ENCODE peak calls at places on chromosomes 7 and 10, in ten cellular contexts. T is transverse colon, L is body of pancreas, Q is neural progenitor cell, X is foreskin keratinocyte, C is stomach, I is A549, U is HepG2, Y is tibial artery, F is heart left ventricle. G is an unnamed sample. For H3K4me1, the result is how much of the 10 kb centered on the place peaks cover.

GRCh38 chr7:149859369-149859768 is 14.4 kb upstream of the ATP6V0E2 start:
- DNase-seq in L (no peak), F (no peak), Q (no peak), C (no peak), I (no peak), X (no peak), Y (no peak), T (no peak), U (no peak), G (no peak)

GRCh38 chr7:38824948-38825347 is 84.0 kb downstream of the VPS41 start:
- DNase-seq in F (no peak), Q (no peak), Y (no peak), I (no peak), T (no peak), L (no peak), U (no peak), X (no peak), C (no peak), G (no peak)

GRCh38 chr7:50868426-50869100 is 85.9 kb upstream of the GRB10 start:
- DNase-seq in F (no peak), Y (no peak), X (no peak), U (no peak), L (no peak), C (no peak), I (peak), Q (no peak), T (no peak), G (no peak)

GRCh38 chr7:20260219-20260618 is 43.0 kb upstream of the MACC1 start:
- DNase-seq in F (no peak), C (no peak), Y (no peak), L (no peak), U (no peak), Q (no peak), T (no peak), X (no peak), I (no peak), G (peak)

GRCh38 chr10:19620867-19621266 is 195.4 kb upstream of the PLXDC2 start:
- DNase-seq in Q (no peak), F (no peak), Y (no peak), U (no peak), I (no peak), C (no peak), T (no peak), X (no peak), L (no peak), G (no peak)

GRCh38 chr7:73353243-73353642 is 25.3 kb downstream of the FKBP6 start:
- DNase-seq in I (no peak), X (no peak), Y (no peak), U (no peak), Q (no peak), L (no peak), C (no peak), F (no peak), T (no peak), G (no peak)

GRCh38 chr7:51606601-51607154 is 290.1 kb upstream of the COBL start:
- DNase-seq in Q (no peak), I (peak), Y (no peak), T (peak), L (no peak), X (no peak), C (no peak), F (no peak), U (no peak), G (no peak)

GRCh38 chr7:485188-486081 is 34.2 kb downstream of the PDGFA start:
- DNase-seq in F (peak), T (peak), I (no peak), Q (no peak), X (no peak), C (peak), L (no peak), U (no peak), Y (peak), G (no peak)

GRCh38 chr10:51698473-51699063 is 827 bp downstream of the CSTF2T start:
- DNase-seq in L (no peak), X (no peak), T (no peak), Y (peak), Q (no peak), C (no peak), U (no peak), F (no peak), I (no peak), G (peak)

GRCh38 chr7:151080091-151080521 is 503 bp downstream of the FASTK start:
- DNase-seq in Y (peak), C (no peak), L (no peak), U (no peak), T (no peak), F (peak), X (peak), I (peak), Q (peak), G (no peak)

GRCh38 chr7:39847227-39847626 is 102.8 kb upstream of the CDK13 start:
- DNase-seq in X (no peak), T (no peak), Y (no peak), I (no peak), C (no peak), U (no peak), L (no peak), Q (no peak), F (no peak), G (no peak)

GRCh38 chr10:113576853-113577252 is 24.0 kb downstream of the HABP2 start:
- DNase-seq in Y (no peak), X (no peak), I (no peak), C (no peak), L (no peak), F (no peak), Q (peak), T (no peak), U (no peak), G (no peak)

GRCh38 chr10:6928531-6929080 is 348.5 kb upstream of the PRKCQ start:
- DNase-seq in F (no peak), X (no peak), U (no peak), T (no peak), Q (peak), C (no peak), Y (no peak), L (no peak), I (no peak), G (no peak)

GRCh38 chr7:80047856-80048459 is 86.7 kb upstream of the GNAI1 start:
- DNase-seq in I (no peak), T (no peak), L (no peak), Q (no peak), X (no peak), F (no peak), C (no peak), U (no peak), Y (no peak), G (no peak)

GRCh38 chr10:52474265-52474664 is 160.2 kb downstream of the DKK1 start:
- DNase-seq in Q (no peak), I (no peak), F (no peak), T (no peak), L (no peak), X (no peak), C (no peak), Y (no peak), U (no peak), G (no peak)

GRCh38 chr10:83934062-83934461 is 205.2 kb upstream of the GHITM start:
- DNase-seq in L (no peak), U (no peak), T (no peak), Y (no peak), Q (no peak), X (no peak), C (no peak), I (no peak), F (no peak), G (no peak)

GRCh38 chr7:115224923-115225322 is 303.0 kb downstream of the MDFIC start:
- DNase-seq in Q (no peak), I (no peak), Y (no peak), F (no peak), T (no peak), X (no peak), L (no peak), U (no peak), C (no peak), G (no peak)

GRCh38 chr7:115229401-115230083 is 307.6 kb downstream of the MDFIC start:
- DNase-seq in Y (no peak), U (peak), C (no peak), L (no peak), F (no peak), Q (no peak), T (no peak), X (no peak), I (no peak), G (no peak)

GRCh38 chr7:115226410-115226809 is 304.5 kb downstream of the MDFIC start:
- DNase-seq in U (no peak), Y (no peak), I (no peak), L (no peak), Q (peak), T (no peak), C (no peak), X (no peak), F (no peak), G (no peak)

GRCh38 chr7:115230882-115231508 is 309.1 kb downstream of the MDFIC start:
- DNase-seq in T (no peak), C (no peak), Q (no peak), I (peak), X (peak), F (no peak), Y (no peak), U (peak), L (no peak), G (peak)

GRCh38 chr7:115227473-115228235 is 305.8 kb downstream of the MDFIC start:
- DNase-seq in X (no peak), I (no peak), F (no peak), Q (no peak), C (no peak), L (no peak), T (no peak), Y (no peak), U (no peak), G (no peak)
- H3K4me1 ChIP-seq in X (under half), I (under half), F (under half), Q (under half), C (under half), L (under half), T (under half), Y (under half), U (under half), G (under half)

DNA sequence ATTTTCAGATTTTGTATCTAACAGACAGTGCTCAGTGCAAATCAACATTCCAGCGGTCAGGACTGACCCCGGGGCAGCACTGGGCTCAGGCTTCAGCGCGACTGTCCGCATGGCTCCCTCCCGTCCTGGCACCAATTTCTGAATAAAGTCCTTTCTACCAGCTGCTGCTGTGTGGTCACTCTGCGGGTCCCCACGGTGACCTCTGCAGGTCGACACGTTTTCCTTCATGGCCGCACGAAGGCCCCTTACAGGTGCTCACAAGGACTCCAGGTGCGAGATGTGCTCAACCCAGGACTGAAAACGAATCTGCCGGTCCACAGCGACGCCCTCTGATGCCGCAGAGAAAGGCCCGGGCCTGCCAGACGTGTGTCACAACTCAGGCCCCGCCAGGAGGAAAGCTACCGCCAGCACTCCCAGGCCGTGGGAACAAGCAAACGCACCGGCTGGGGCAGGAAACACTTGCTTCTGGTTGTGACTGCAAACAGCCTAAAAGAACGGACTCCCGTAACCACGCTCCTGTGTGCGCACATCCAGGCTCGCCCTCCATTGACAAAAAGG is 3.7 kb upstream of the UTF1 start:
- DNase-seq in C (no peak), Y (no peak), T (no peak), I (no peak), X (no peak), F (no peak), Q (no peak), U (peak), L (no peak), G (no peak)
- TF ChIP-seq CTCF in C (no peak), Y (no peak), T (no peak), I (no peak), X (peak), F (no peak), Q (peak), U (peak), L (no peak), G (no peak)

GRCh38 chr7:16801579-16801978 is 3.2 kb downstream of the AGR2 start:
- DNase-seq in T (no peak), X (no peak), U (no peak), C (no peak), Q (no peak), I (no peak), Y (no peak), L (no peak), F (no peak), G (no peak)
- H3K27ac ChIP-seq in T (peak), X (no peak), U (no peak), C (no peak), Q (no peak), I (peak), Y (no peak), L (no peak), F (no peak), G (no peak)

GRCh38 chr7:98568891-98569290 is 48.2 kb upstream of the NPTX2 start:
- DNase-seq in I (no peak), C (no peak), T (no peak), Q (no peak), X (no peak), F (no peak), L (peak), Y (no peak), U (no peak), G (peak)
- H3K4me1 ChIP-seq in I (under half), C (under half), T (under half), Q (under half), X (under half), F (under half), L (under half), Y (under half), U (under half), G (under half)

DNA sequence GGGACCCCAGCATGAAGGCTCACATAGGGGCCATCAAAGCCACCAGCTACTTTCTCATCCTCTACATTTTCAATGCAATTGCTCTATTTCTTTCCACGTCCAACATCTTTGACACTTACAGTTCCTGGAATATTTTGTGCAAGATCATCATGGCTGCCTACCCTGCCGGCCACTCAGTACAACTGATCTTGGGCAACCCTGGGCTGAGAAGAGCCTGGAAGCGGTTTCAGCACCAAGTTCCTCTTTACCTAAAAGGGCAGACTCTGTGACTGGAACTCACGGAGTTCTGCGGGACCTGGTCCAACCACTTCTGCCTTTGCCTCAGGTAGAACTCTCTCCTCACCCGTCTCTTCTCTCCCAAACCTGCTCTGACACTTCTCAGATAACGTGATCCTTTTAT is 945 bp downstream of the TAS2R40 start:
- DNase-seq in F (no peak), Q (no peak), Y (no peak), L (peak), T (no peak), C (peak), U (no peak), X (no peak), I (no peak), G (peak)
- TF ChIP-seq CTCF in F (no peak), Q (no peak), Y (no peak), L (no peak), T (no peak), C (no peak), U (no peak), X (no peak), I (no peak), G (no peak)

G was measured in adrenal gland.